ENCODE peak calls at places on chromosomes 5 and 9, in nine cellular contexts. Z, N, T, F, U, G, L, A and Y are unnamed samples.

GRCh38 chr9:133002147-133003070 is 23.9 kb downstream of the GFI1B start:
- DNase-seq in Z (no peak), N (no peak), T (no peak), F (no peak), U (no peak), G (no peak), L (no peak), A (no peak), Y (no peak)

GRCh38 chr5:95261369-95262175 is 23.3 kb downstream of the MCTP1 start:
- DNase-seq in Z (no peak), N (peak), T (peak), F (no peak), U (no peak), G (no peak), L (no peak), A (no peak), Y (peak)

GRCh38 chr9:87711857-87712800 is 13.8 kb upstream of the CTSL start:
- DNase-seq in Z (no peak), N (peak), T (no peak), F (no peak), U (no peak), G (peak), L (no peak), A (no peak), Y (no peak)

GRCh38 chr9:31137151-31137849 is 1247.1 kb upstream of the ACO1 start:
- DNase-seq in Z (no peak), N (peak), T (no peak), F (no peak), U (no peak), G (no peak), L (no peak), A (no peak), Y (no peak)

GRCh38 chr5:114185274-114185673 is 176.6 kb upstream of the KCNN2 start:
- DNase-seq in Z (no peak), N (peak), T (no peak), F (no peak), U (no peak), G (no peak), L (no peak), A (no peak), Y (no peak)

GRCh38 chr5:140020601-140021177 is 22.4 kb downstream of the NRG2 start:
- DNase-seq in Z (no peak), N (no peak), T (no peak), F (no peak), U (no peak), G (no peak), L (no peak), A (no peak), Y (no peak)

GRCh38 chr9:126587187-126588185 is 26.2 kb upstream of the LMX1B start:
- DNase-seq in Z (no peak), N (no peak), T (no peak), F (no peak), U (no peak), G (peak), L (no peak), A (no peak), Y (peak)

GRCh38 chr5:52868417-52868816 is 80.7 kb downstream of the ITGA1 start:
- DNase-seq in Z (no peak), N (no peak), T (no peak), F (no peak), U (no peak), G (no peak), L (no peak), A (no peak), Y (no peak)

GRCh38 chr9:112050544-112051475 is 124.3 kb downstream of the SUSD1 start:
- DNase-seq in Z (no peak), N (peak), T (no peak), F (no peak), U (no peak), G (peak), L (no peak), A (no peak), Y (no peak)

GRCh38 chr5:137995077-137995746 is 37.7 kb downstream of the FAM13B start:
- DNase-seq in Z (no peak), N (peak), T (no peak), F (no peak), U (no peak), G (no peak), L (no peak), A (no peak), Y (no peak)

GRCh38 chr5:154860123-154860522 is 1.7 kb downstream of the CNOT8 start:
- DNase-seq in Z (no peak), N (peak), T (no peak), F (no peak), U (peak), G (no peak), L (no peak), A (peak), Y (no peak)

GRCh38 chr5:5291357-5291756 is 131.1 kb upstream of the ICE1 start:
- DNase-seq in Z (no peak), N (peak), T (no peak), F (no peak), U (no peak), G (no peak), L (no peak), A (no peak), Y (no peak)

GRCh38 chr5:27315541-27316282 is 277.3 kb upstream of the CDH9 start:
- DNase-seq in Z (no peak), N (peak), T (no peak), F (no peak), U (no peak), G (no peak), L (no peak), A (no peak), Y (no peak)